ENCODE peak calls at places on chromosomes 16 and 17, in six cellular contexts. A is PC-3, G is GM23338, E is neural progenitor cell, Y is endothelial cell of umbilical vein, K is OCI-LY7. M is an unnamed sample.
A peak's percentile ranks its signal among the peaks of the same experiment; 100 is the strongest.

GRCh38 chr17:64148017-64148631 is 18.2 kb upstream of the ERN1 start:
- DNase-seq in G (peak; percentile 25), Y (peak; percentile 85), K (peak; percentile 43), E (no peak), A (peak; percentile 45), M (no peak)

GRCh38 chr17:7060165-7060890 is 16.4 kb upstream of the SLC16A11 start:
- DNase-seq in A (peak; percentile 98), E (no peak), Y (peak; percentile 100), G (no peak), K (no peak), M (no peak)

GRCh38 chr16:12225282-12225681 is 248.7 kb downstream of the SNX29 start:
- DNase-seq in A (no peak), K (no peak), G (no peak), E (no peak), Y (no peak), M (no peak)

GRCh38 chr17:39144414-39144813 is 7.0 kb downstream of the PLXDC1 start:
- DNase-seq in G (no peak), Y (no peak), K (no peak), A (peak; percentile 22), E (no peak), M (peak; percentile 62)

GRCh38 chr17:76867578-76868175 is 527 bp upstream of the MGAT5B start:
- DNase-seq in G (peak; percentile 76), K (peak; percentile 67), E (no peak), Y (peak; percentile 23), A (peak; percentile 74), M (peak; percentile 58)

GRCh38 chr17:412211-413015 is 59.8 kb upstream of the RPH3AL start:
- DNase-seq in G (peak; percentile 84), Y (peak; percentile 52), A (peak; percentile 65), K (peak; percentile 73), E (peak; percentile 77), M (peak; percentile 78)

GRCh38 chr16:19085679-19086200 is 18.3 kb downstream of the COQ7 start:
- DNase-seq in K (no peak), A (no peak), G (no peak), E (no peak), Y (peak; percentile 54), M (peak; percentile 50)

GRCh38 chr17:8109669-8110455 is 8.5 kb downstream of the ALOXE3 start:
- DNase-seq in K (peak; percentile 85), G (peak; percentile 91), A (peak; percentile 56), Y (peak; percentile 28), E (peak; percentile 82), M (peak; percentile 90)

GRCh38 chr17:39852239-39852638 is 11.9 kb downstream of the IKZF3 start:
- DNase-seq in Y (no peak), E (no peak), A (no peak), G (no peak), K (no peak), M (no peak)

GRCh38 chr17:59874366-59874765 is 18.4 kb downstream of the TUBD1 start:
- DNase-seq in G (no peak), A (no peak), E (no peak), Y (no peak), K (no peak), M (no peak)

GRCh38 chr17:57609125-57609877 is 135.8 kb downstream of the CCDC182 start:
- DNase-seq in Y (no peak), E (no peak), G (no peak), A (no peak), K (no peak), M (peak; percentile 45)

GRCh38 chr16:89117975-89118289 is 24.3 kb downstream of the ACSF3 start:
- DNase-seq in K (no peak), E (no peak), A (no peak), Y (no peak), G (no peak), M (no peak)

GRCh38 chr17:49610883-49611584 is 35.4 kb downstream of the NXPH3 start:
- DNase-seq in E (no peak), G (no peak), K (no peak), Y (no peak), A (no peak), M (no peak)

GRCh38 chr16:48558269-48558915 is 51.6 kb downstream of the N4BP1 start:
- DNase-seq in A (no peak), K (no peak), Y (peak; percentile 25), G (no peak), E (no peak), M (no peak)

GRCh38 chr17:39332092-39332491 is 69.3 kb downstream of the FBXL20 start:
- DNase-seq in E (no peak), A (no peak), Y (no peak), G (no peak), K (no peak), M (no peak)

GRCh38 chr17:48241131-48241591 is 133.6 kb downstream of the SNX11 start:
- DNase-seq in G (no peak), Y (peak; percentile 73), E (no peak), A (peak; percentile 87), K (no peak), M (peak; percentile 25)

GRCh38 chr17:4004517-4005295 is 40.5 kb upstream of the ATP2A3 start:
- DNase-seq in Y (peak; percentile 49), A (peak; percentile 51), K (peak; percentile 72), G (peak; percentile 83), E (peak; percentile 85), M (peak; percentile 77)

GRCh38 chr16:73086108-73086507 is 38.2 kb upstream of the ZFHX3 start:
- DNase-seq in G (no peak), A (no peak), K (no peak), E (no peak), Y (no peak), M (no peak)

GRCh38 chr17:6868579-6868978 is 37.0 kb upstream of the TEKT1 start:
- DNase-seq in K (no peak), E (no peak), Y (no peak), A (peak; percentile 84), G (no peak), M (peak; percentile 27)

GRCh38 chr16:49811630-49812334 is 44.1 kb downstream of the ZNF423 start:
- DNase-seq in A (no peak), E (peak; percentile 55), Y (no peak), K (no peak), G (peak; percentile 31), M (peak; percentile 42)

GRCh38 chr17:51830886-51831285 is 327.6 kb downstream of the CA10 start:
- DNase-seq in Y (no peak), G (no peak), A (no peak), E (no peak), K (no peak), M (no peak)

GRCh38 chr16:78210305-78210704 is 110.9 kb downstream of the WWOX start:
- DNase-seq in G (peak; percentile 21), Y (no peak), K (no peak), A (peak; percentile 90), E (peak; percentile 23), M (no peak)

GRCh38 chr17:81517339-81518112 is 4.9 kb upstream of the ACTG1 start:
- DNase-seq in A (no peak), E (peak; percentile 46), K (peak; percentile 94), G (peak; percentile 64), Y (no peak), M (no peak)
- H2AFZ ChIP-seq in A (no peak overlapping the region), E (no peak overlapping the region), K (no peak overlapping the region), G (no peak overlapping the region), Y (no peak overlapping the region), M (no peak overlapping the region)

GRCh38 chr16:81855552-81856153 is 76.6 kb downstream of the PLCG2 start:
- DNase-seq in E (no peak), Y (no peak), K (peak; percentile 62), G (peak; percentile 63), A (no peak), M (no peak)
- TF ChIP-seq CTCF in E (peak; percentile 16), Y (no peak), K (peak; percentile 69), G (peak; percentile 64), A (no peak), M (no peak)

GRCh38 chr17:68399638-68400403 is 57.5 kb downstream of the WIPI1 start:
- DNase-seq in A (peak; percentile 14), E (no peak), Y (peak; percentile 42), G (no peak), K (peak; percentile 71), M (peak; percentile 65)
- H2AFZ ChIP-seq in A (no peak overlapping the region), E (no peak overlapping the region), Y (no peak overlapping the region), G (no peak overlapping the region), K (peak overlapping the region; percentile 68), M (no peak overlapping the region)

GRCh38 chr16:79264237-79265104 is 336.1 kb downstream of the MAF start:
- DNase-seq in E (no peak), A (no peak), Y (no peak), K (no peak), G (no peak), M (no peak)

GRCh38 chr16:79265701-79266100 is 334.8 kb downstream of the MAF start:
- DNase-seq in A (no peak), Y (no peak), E (no peak), K (no peak), G (no peak), M (no peak)

GRCh38 chr16:79257958-79258490 is 342.5 kb downstream of the MAF start:
- DNase-seq in A (no peak), E (no peak), K (no peak), G (no peak), Y (no peak), M (no peak)

GRCh38 chr16:79261944-79262552 is 338.5 kb downstream of the MAF start:
- DNase-seq in E (no peak), A (no peak), K (no peak), Y (no peak), G (no peak), M (no peak)

GRCh38 chr16:79261461-79261860 is 339.1 kb downstream of the MAF start:
- DNase-seq in G (peak; percentile 74), K (no peak), A (no peak), E (peak; percentile 79), Y (no peak), M (peak; percentile 45)
- TF ChIP-seq CTCF in G (peak; percentile 92), K (peak; percentile 69), A (no peak), E (peak; percentile 83), Y (no peak), M (peak; percentile 47)

GRCh38 chr16:79809376-79809775 is 208.8 kb upstream of the MAF start:
- DNase-seq in A (no peak), G (no peak), Y (no peak), E (no peak), K (no peak), M (no peak)

GRCh38 chr16:79810449-79811189 is 210.1 kb upstream of the MAF start:
- DNase-seq in A (peak; percentile 3), G (peak; percentile 48), E (no peak), Y (no peak), K (no peak), M (no peak)

GRCh38 chr16:79811541-79811940 is 211.0 kb upstream of the MAF start:
- DNase-seq in A (no peak), K (no peak), G (no peak), E (no peak), Y (no peak), M (no peak)

GRCh38 chr16:79806757-79807156 is 206.2 kb upstream of the MAF start:
- DNase-seq in K (no peak), A (no peak), G (no peak), E (no peak), Y (no peak), M (no peak)

DNA sequence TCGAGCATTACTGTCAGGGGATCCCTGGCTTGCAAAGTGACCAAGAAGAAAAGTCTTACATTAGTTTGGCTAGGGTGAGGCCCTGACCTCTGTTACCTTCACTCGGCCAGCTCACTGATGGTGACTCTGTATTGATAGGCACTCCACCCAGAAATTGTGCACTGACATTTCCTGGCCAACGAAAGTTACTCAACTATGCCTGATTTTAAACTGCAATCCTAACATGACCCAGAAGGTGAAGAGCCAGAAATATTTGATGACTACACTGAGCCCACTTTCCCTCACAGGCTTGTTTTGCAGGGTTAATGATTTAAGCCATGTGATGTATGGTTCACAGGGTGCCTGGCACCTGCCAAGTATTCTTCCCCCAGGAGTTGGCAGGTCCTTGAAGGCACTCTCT is 208.2 kb upstream of the MAF start:
- DNase-seq in G (no peak), Y (no peak), A (no peak), K (no peak), E (no peak), M (no peak)
- H2AFZ ChIP-seq in G (no peak overlapping the region), Y (no peak overlapping the region), A (no peak overlapping the region), K (no peak overlapping the region), E (no peak overlapping the region), M (no peak overlapping the region)